ENCODE peak calls at places on chromosomes 7 and 10, in eight cellular contexts. J is psoas muscle, I is transverse colon, X is stomach, Z is uterus, H is NB4, C is fibroblast of the aortic adventitia, A is AG10803. W is an unnamed sample.

GRCh38 chr10:106481598-106481997 is 682.9 kb downstream of the SORCS1 start:
- DNase-seq in X (no peak), I (no peak), A (no peak), J (no peak), H (no peak), C (no peak), Z (no peak), W (no peak)

GRCh38 chr7:50826371-50827172 is 43.9 kb upstream of the GRB10 start:
- DNase-seq in H (peak; percentile 86), C (peak; percentile 78), Z (no peak), I (no peak), J (no peak), A (peak; percentile 69), X (no peak), W (peak; percentile 49)

GRCh38 chr10:45463244-45464116 is 89.5 kb downstream of the ALOX5 start:
- DNase-seq in A (peak; percentile 28), X (no peak), H (peak; percentile 18), I (no peak), J (no peak), C (no peak), Z (no peak), W (no peak)

GRCh38 chr10:127911218-127911866 is 4.4 kb downstream of the PTPRE start:
- DNase-seq in A (no peak), J (no peak), I (no peak), H (no peak), X (no peak), C (no peak), Z (no peak), W (no peak)

GRCh38 chr10:7915923-7916322 is 97.6 kb downstream of the TAF3 start:
- DNase-seq in Z (no peak), I (no peak), C (peak; percentile 62), H (no peak), X (no peak), A (peak; percentile 25), J (no peak), W (peak; percentile 33)

GRCh38 chr10:101889256-101890210 is 45.9 kb upstream of the KCNIP2 start:
- DNase-seq in C (peak; percentile 85), X (peak; percentile 74), Z (peak; percentile 38), A (peak; percentile 72), H (peak; percentile 76), I (peak; percentile 73), J (peak; percentile 79), W (peak; percentile 82)

GRCh38 chr10:60944159-60944909 is at the start of gene RHOBTB1:
- DNase-seq in Z (peak; percentile 81), I (peak; percentile 79), H (no peak), C (peak; percentile 76), A (peak; percentile 86), J (peak; percentile 91), X (peak; percentile 82), W (peak; percentile 90)

GRCh38 chr7:128863433-128863989 is 855 bp downstream of the ATP6V1F start:
- DNase-seq in X (peak; percentile 42), A (peak; percentile 77), H (peak; percentile 85), Z (peak; percentile 17), C (peak; percentile 79), I (peak; percentile 45), J (peak; percentile 65), W (peak; percentile 66)

GRCh38 chr7:73701357-73701995 is 18.0 kb downstream of the STX1A start:
- DNase-seq in X (no peak), J (no peak), I (peak; percentile 62), H (peak; percentile 65), C (peak; percentile 61), A (peak; percentile 82), Z (no peak), W (peak; percentile 77)

GRCh38 chr10:5400843-5401242 is 3.8 kb downstream of the TUBAL3 start:
- DNase-seq in C (no peak), H (no peak), Z (no peak), A (no peak), X (no peak), J (no peak), I (no peak), W (no peak)

GRCh38 chr10:121594623-121595320 is 3.5 kb downstream of the FGFR2 start:
- DNase-seq in A (peak; percentile 73), C (no peak), H (no peak), X (no peak), J (no peak), I (no peak), Z (no peak), W (no peak)

GRCh38 chr7:157690833-157691382 is 354.1 kb downstream of the DNAJB6 start:
- DNase-seq in I (peak; percentile 21), H (peak; percentile 91), C (peak; percentile 40), Z (no peak), J (peak; percentile 74), A (peak; percentile 40), X (peak; percentile 48), W (peak; percentile 31)

GRCh38 chr10:85228726-85229125 is 900.3 kb downstream of the CCSER2 start:
- DNase-seq in J (no peak), Z (no peak), A (no peak), I (no peak), C (no peak), X (no peak), H (no peak), W (no peak)

GRCh38 chr10:100349672-100350071 is 2.6 kb downstream of the SCD start:
- DNase-seq in A (no peak), I (no peak), X (no peak), H (no peak), J (no peak), C (no peak), Z (no peak), W (no peak)

GRCh38 chr7:123712619-123713018 is 36.2 kb downstream of the WASL start:
- DNase-seq in Z (no peak), H (peak; percentile 60), C (peak; percentile 66), A (peak; percentile 71), J (no peak), X (no peak), I (no peak), W (peak; percentile 57)

GRCh38 chr7:99210265-99210970 is 2.5 kb upstream of the KPNA7 start:
- DNase-seq in X (peak; percentile 31), Z (no peak), C (peak; percentile 20), I (no peak), J (no peak), A (peak; percentile 34), H (peak; percentile 36), W (no peak)

GRCh38 chr7:100966542-100967291 is 2.6 kb upstream of the MUC12 start:
- DNase-seq in C (no peak), Z (no peak), J (peak; percentile 58), A (no peak), X (no peak), I (peak; percentile 61), H (no peak), W (no peak)

GRCh38 chr10:80588506-80589020 is 50.9 kb downstream of the SH2D4B start:
- DNase-seq in H (no peak), A (no peak), C (no peak), J (no peak), Z (no peak), I (no peak), X (no peak), W (no peak)

GRCh38 chr10:86203162-86203905 is 163.3 kb downstream of the GRID1 start:
- DNase-seq in J (no peak), X (no peak), H (peak; percentile 60), C (peak; percentile 2), Z (no peak), A (peak; percentile 4), I (no peak), W (peak; percentile 1)

GRCh38 chr10:46229144-46229563 is 57.6 kb upstream of the ANTXRL start:
- DNase-seq in A (no peak), H (peak; percentile 84), J (no peak), Z (peak; percentile 1), C (peak; percentile 4), X (peak; percentile 13), I (peak; percentile 21), W (no peak)

GRCh38 chr7:44965441-44965903 is 13.3 kb downstream of the MYO1G start:
- DNase-seq in I (no peak), C (no peak), H (peak; percentile 17), J (no peak), X (no peak), Z (no peak), A (no peak), W (no peak)

GRCh38 chr10:97178074-97178473 is 7.7 kb downstream of the SLIT1 start:
- DNase-seq in X (no peak), H (no peak), A (no peak), J (no peak), Z (no peak), C (no peak), I (no peak), W (no peak)

GRCh38 chr10:21531164-21531563 is 2.9 kb upstream of the MLLT10 start:
- DNase-seq in Z (no peak), X (no peak), C (no peak), A (peak; percentile 80), I (no peak), H (peak; percentile 58), J (no peak), W (peak; percentile 73)

GRCh38 chr10:11796439-11796838 is 26.7 kb upstream of the PROSER2 start:
- DNase-seq in J (no peak), I (no peak), H (no peak), C (no peak), A (no peak), X (no peak), Z (no peak), W (no peak)
- TF ChIP-seq CTCF in J (no peak), I (no peak), H (no peak), C (no peak), A (no peak), X (no peak), Z (no peak), W (no peak)

DNA sequence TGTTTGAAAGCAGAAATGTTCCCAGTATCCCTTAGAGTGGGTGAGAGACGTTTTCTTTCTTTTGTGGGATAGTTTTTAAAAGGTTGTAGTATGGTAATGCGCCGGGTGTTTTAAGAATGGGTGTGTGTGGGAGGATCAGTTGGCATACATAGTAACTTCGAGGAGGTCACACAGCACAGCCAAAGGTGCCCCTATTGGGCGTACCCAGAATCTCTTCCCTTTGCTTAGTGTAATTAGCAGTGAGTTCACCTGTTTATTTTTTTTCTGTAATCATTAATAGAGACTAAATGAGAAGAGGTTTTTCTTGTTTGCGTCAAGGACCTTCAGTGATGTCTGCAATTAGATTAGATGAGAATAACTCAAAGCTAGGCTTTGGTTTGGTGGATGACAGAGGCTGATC is 1.5 kb downstream of the PLEKHA8 start:
- DNase-seq in J (no peak), A (no peak), I (no peak), H (peak; percentile 56), C (no peak), X (no peak), Z (no peak), W (no peak)
- TF ChIP-seq CTCF in J (no peak), A (no peak), I (no peak), H (peak; percentile 3), C (no peak), X (no peak), Z (no peak), W (no peak)

DNA sequence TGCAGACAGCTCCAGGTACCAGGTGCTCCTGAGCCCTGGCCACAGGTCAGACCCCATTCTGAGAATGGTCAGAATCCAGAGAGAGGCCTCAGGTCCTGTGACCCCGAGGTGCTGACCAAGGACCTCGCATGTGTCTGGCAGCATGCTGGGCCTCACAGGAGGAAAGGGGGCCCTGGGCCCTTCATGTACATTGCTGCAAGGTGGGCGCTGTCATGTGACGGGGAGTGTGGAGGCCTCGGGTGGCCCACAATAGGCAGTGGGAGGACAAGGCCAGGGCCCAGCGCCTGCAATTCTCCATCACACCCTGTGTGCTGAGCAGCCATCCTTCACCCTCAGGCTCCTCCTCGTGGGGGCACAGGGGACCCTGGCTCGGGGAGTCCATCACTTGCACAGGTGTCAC is 15.5 kb upstream of the RET start:
- DNase-seq in C (no peak), X (no peak), H (no peak), J (peak; percentile 30), I (no peak), A (no peak), Z (no peak), W (no peak)
- TF ChIP-seq CTCF in C (no peak), X (no peak), H (no peak), J (no peak), I (no peak), A (no peak), Z (no peak), W (no peak)

GRCh38 chr10:77877461-77878344 is 48.9 kb downstream of the DLG5 start:
- DNase-seq in I (peak; percentile 34), X (peak; percentile 44), H (peak; percentile 87), Z (peak; percentile 60), J (peak; percentile 82), A (peak; percentile 43), C (peak; percentile 49), W (peak; percentile 79)
- TF ChIP-seq CTCF in I (no peak), X (no peak), H (no peak), Z (no peak), J (no peak), A (no peak), C (no peak), W (no peak)